ENCODE peak calls at places on chromosomes 12 and 14, in ten cellular contexts. One of them, this sample, is unnamed.

GRCh38 chr14:99982449-99983250 is 82.6 kb upstream of the EVL start:
- DNase-seq in foreskin fibroblast: peak; percentile 84
- DNase-seq in upper lobe of right lung: no peak
- DNase-seq in astrocyte: peak; percentile 29
- DNase-seq in PC-3: peak; percentile 71
- DNase-seq in ovary: peak; percentile 61
- DNase-seq in NB4: peak; percentile 78
- DNase-seq in lower leg skin: no peak
- DNase-seq in choroid plexus epithelial cell: peak; percentile 82
- DNase-seq in epithelial cell of proximal tubule: peak; percentile 25
- DNase-seq in this sample: peak; percentile 45

GRCh38 chr12:98909749-98910148 is 264.7 kb downstream of the APAF1 start:
- DNase-seq in foreskin fibroblast: no peak
- DNase-seq in upper lobe of right lung: no peak
- DNase-seq in astrocyte: no peak
- DNase-seq in PC-3: no peak
- DNase-seq in ovary: no peak
- DNase-seq in NB4: no peak
- DNase-seq in lower leg skin: no peak
- DNase-seq in choroid plexus epithelial cell: no peak
- DNase-seq in epithelial cell of proximal tubule: no peak
- DNase-seq in this sample: no peak

GRCh38 chr14:29442720-29443119 is 484.9 kb downstream of the PRKD1 start:
- DNase-seq in foreskin fibroblast: peak; percentile 72
- DNase-seq in upper lobe of right lung: no peak
- DNase-seq in astrocyte: peak; percentile 68
- DNase-seq in PC-3: peak; percentile 53
- DNase-seq in ovary: no peak
- DNase-seq in NB4: no peak
- DNase-seq in lower leg skin: no peak
- DNase-seq in choroid plexus epithelial cell: peak; percentile 65
- DNase-seq in epithelial cell of proximal tubule: peak; percentile 37
- DNase-seq in this sample: peak; percentile 91

GRCh38 chr14:67187210-67187609 is 2.0 kb upstream of the GARIN2 start:
- DNase-seq in foreskin fibroblast: peak; percentile 87
- DNase-seq in upper lobe of right lung: no peak
- DNase-seq in astrocyte: peak; percentile 91
- DNase-seq in PC-3: peak; percentile 97
- DNase-seq in ovary: no peak
- DNase-seq in NB4: no peak
- DNase-seq in lower leg skin: no peak
- DNase-seq in choroid plexus epithelial cell: peak; percentile 35
- DNase-seq in epithelial cell of proximal tubule: peak; percentile 69
- DNase-seq in this sample: peak; percentile 87

GRCh38 chr12:133181238-133181959 is at the start of gene ZNF268:
- DNase-seq in foreskin fibroblast: peak; percentile 96
- DNase-seq in upper lobe of right lung: peak; percentile 96
- DNase-seq in astrocyte: peak; percentile 78
- DNase-seq in PC-3: peak; percentile 4
- DNase-seq in ovary: peak; percentile 91
- DNase-seq in NB4: peak; percentile 98
- DNase-seq in lower leg skin: peak; percentile 84
- DNase-seq in choroid plexus epithelial cell: peak; percentile 96
- DNase-seq in epithelial cell of proximal tubule: peak; percentile 59
- DNase-seq in this sample: peak; percentile 77

GRCh38 chr12:127640181-127640886 is 626.6 kb upstream of the TMEM132C start:
- DNase-seq in foreskin fibroblast: no peak
- DNase-seq in upper lobe of right lung: no peak
- DNase-seq in astrocyte: peak; percentile 98
- DNase-seq in PC-3: no peak
- DNase-seq in ovary: no peak
- DNase-seq in NB4: peak; percentile 8
- DNase-seq in lower leg skin: peak; percentile 16
- DNase-seq in choroid plexus epithelial cell: no peak
- DNase-seq in epithelial cell of proximal tubule: no peak
- DNase-seq in this sample: no peak

GRCh38 chr12:90036641-90037040 is 328.0 kb upstream of the ATP2B1 start:
- DNase-seq in foreskin fibroblast: peak; percentile 76
- DNase-seq in upper lobe of right lung: no peak
- DNase-seq in astrocyte: peak; percentile 42
- DNase-seq in PC-3: peak; percentile 81
- DNase-seq in ovary: no peak
- DNase-seq in NB4: peak; percentile 34
- DNase-seq in lower leg skin: no peak
- DNase-seq in choroid plexus epithelial cell: no peak
- DNase-seq in epithelial cell of proximal tubule: no peak
- DNase-seq in this sample: peak; percentile 61

GRCh38 chr12:14167005-14167628 is 185.7 kb upstream of the GRIN2B start:
- DNase-seq in foreskin fibroblast: peak; percentile 78
- DNase-seq in upper lobe of right lung: no peak
- DNase-seq in astrocyte: peak; percentile 4
- DNase-seq in PC-3: peak; percentile 73
- DNase-seq in ovary: peak; percentile 29
- DNase-seq in NB4: peak; percentile 55
- DNase-seq in lower leg skin: peak; percentile 35
- DNase-seq in choroid plexus epithelial cell: peak; percentile 73
- DNase-seq in epithelial cell of proximal tubule: no peak
- DNase-seq in this sample: peak; percentile 43

GRCh38 chr14:38255673-38256357 is at the start of gene CLEC14A:
- DNase-seq in foreskin fibroblast: peak; percentile 36
- DNase-seq in upper lobe of right lung: peak; percentile 70
- DNase-seq in astrocyte: peak; percentile 6
- DNase-seq in PC-3: no peak
- DNase-seq in ovary: peak; percentile 31
- DNase-seq in NB4: no peak
- DNase-seq in lower leg skin: no peak
- DNase-seq in choroid plexus epithelial cell: peak; percentile 45
- DNase-seq in epithelial cell of proximal tubule: no peak
- DNase-seq in this sample: no peak

GRCh38 chr12:104334581-104334980 is 31.0 kb downstream of the EID3 start:
- DNase-seq in foreskin fibroblast: peak; percentile 50
- DNase-seq in upper lobe of right lung: no peak
- DNase-seq in astrocyte: no peak
- DNase-seq in PC-3: no peak
- DNase-seq in ovary: no peak
- DNase-seq in NB4: no peak
- DNase-seq in lower leg skin: no peak
- DNase-seq in choroid plexus epithelial cell: no peak
- DNase-seq in epithelial cell of proximal tubule: no peak
- DNase-seq in this sample: no peak

GRCh38 chr12:47785036-47785886 is 12.2 kb downstream of the SLC48A1 start:
- DNase-seq in foreskin fibroblast: no peak
- DNase-seq in upper lobe of right lung: no peak
- DNase-seq in astrocyte: no peak
- DNase-seq in PC-3: no peak
- DNase-seq in ovary: peak; percentile 82
- DNase-seq in NB4: no peak
- DNase-seq in lower leg skin: no peak
- DNase-seq in choroid plexus epithelial cell: no peak
- DNase-seq in epithelial cell of proximal tubule: no peak
- DNase-seq in this sample: no peak

GRCh38 chr14:87712386-87713113 is 280.4 kb downstream of the GALC start:
- DNase-seq in foreskin fibroblast: peak; percentile 58
- DNase-seq in upper lobe of right lung: no peak
- DNase-seq in astrocyte: peak; percentile 3
- DNase-seq in PC-3: no peak
- DNase-seq in ovary: no peak
- DNase-seq in NB4: no peak
- DNase-seq in lower leg skin: no peak
- DNase-seq in choroid plexus epithelial cell: no peak
- DNase-seq in epithelial cell of proximal tubule: no peak
- DNase-seq in this sample: no peak

DNA sequence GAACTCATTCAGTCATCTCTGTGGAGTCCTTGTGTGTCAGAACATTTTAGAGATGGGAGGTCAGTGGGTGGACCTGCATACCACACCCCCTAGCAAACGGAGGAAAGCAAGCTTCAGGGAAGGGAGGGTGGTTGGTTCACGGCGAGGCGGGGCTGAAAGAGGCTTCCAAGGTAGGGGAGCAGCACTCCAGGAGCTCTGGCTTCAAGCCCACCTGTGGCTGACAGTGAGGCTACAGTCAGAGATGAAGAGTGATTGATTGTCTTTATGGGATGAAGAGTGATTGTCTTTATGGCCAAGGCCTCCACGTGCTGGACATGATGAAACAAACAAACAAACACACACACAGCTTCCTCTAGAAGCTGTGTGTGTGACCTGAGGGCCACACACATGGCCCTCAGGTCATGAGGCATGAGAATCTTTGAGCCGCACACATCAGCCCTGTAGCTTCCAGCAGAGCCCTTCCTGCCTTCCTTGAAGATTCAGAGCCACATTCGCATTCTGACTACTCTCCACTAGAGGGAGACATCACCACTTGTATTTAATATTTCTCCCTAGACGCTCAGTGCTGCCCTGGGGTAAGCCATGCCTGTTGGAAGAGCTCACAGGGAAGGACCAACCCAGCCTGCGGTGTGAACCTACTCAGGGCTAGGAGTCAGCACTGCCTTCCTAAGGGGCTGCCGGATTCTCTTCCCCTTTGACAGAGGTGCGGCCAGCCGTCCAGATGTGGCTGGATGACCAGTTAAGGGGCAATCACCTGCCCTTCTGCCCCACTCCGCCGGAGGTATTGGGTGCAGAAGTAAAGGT is 54.4 kb upstream of the KCNA1 start:
- DNase-seq in foreskin fibroblast: peak; percentile 84
- DNase-seq in upper lobe of right lung: no peak
- DNase-seq in astrocyte: peak; percentile 47
- DNase-seq in PC-3: peak; percentile 81
- DNase-seq in ovary: peak; percentile 40
- DNase-seq in NB4: peak; percentile 74
- DNase-seq in lower leg skin: peak; percentile 77
- DNase-seq in choroid plexus epithelial cell: peak; percentile 87
- DNase-seq in epithelial cell of proximal tubule: peak; percentile 41
- DNase-seq in this sample: peak; percentile 70
- TF ChIP-seq CTCF in foreskin fibroblast: peak; percentile 74
- TF ChIP-seq CTCF in upper lobe of right lung: peak; percentile 88
- TF ChIP-seq CTCF in astrocyte: peak; percentile 80
- TF ChIP-seq CTCF in PC-3: peak; percentile 65
- TF ChIP-seq CTCF in ovary: peak; percentile 28
- TF ChIP-seq CTCF in NB4: peak; percentile 67
- TF ChIP-seq CTCF in lower leg skin: no peak
- TF ChIP-seq CTCF in choroid plexus epithelial cell: peak; percentile 79
- TF ChIP-seq CTCF in epithelial cell of proximal tubule: peak; percentile 78
- TF ChIP-seq CTCF in this sample: peak; percentile 84

GRCh38 chr12:79415754-79416435 is 274.9 kb downstream of the PAWR start:
- DNase-seq in foreskin fibroblast: peak; percentile 32
- DNase-seq in upper lobe of right lung: no peak
- DNase-seq in astrocyte: peak; percentile 70
- DNase-seq in PC-3: peak; percentile 91
- DNase-seq in ovary: no peak
- DNase-seq in NB4: no peak
- DNase-seq in lower leg skin: no peak
- DNase-seq in choroid plexus epithelial cell: peak; percentile 60
- DNase-seq in epithelial cell of proximal tubule: no peak
- DNase-seq in this sample: peak; percentile 83
- H3K4me3 ChIP-seq in foreskin fibroblast: no peak overlapping the region
- H3K4me3 ChIP-seq in upper lobe of right lung: no peak overlapping the region
- H3K4me3 ChIP-seq in astrocyte: no peak overlapping the region
- H3K4me3 ChIP-seq in PC-3: peak overlapping the region; percentile 21
- H3K4me3 ChIP-seq in ovary: no peak overlapping the region
- H3K4me3 ChIP-seq in NB4: no peak overlapping the region
- H3K4me3 ChIP-seq in lower leg skin: no peak overlapping the region
- H3K4me3 ChIP-seq in choroid plexus epithelial cell: no peak overlapping the region
- H3K4me3 ChIP-seq in epithelial cell of proximal tubule: no peak overlapping the region
- H3K4me3 ChIP-seq in this sample: no peak overlapping the region

GRCh38 chr14:74551431-74551830 is 57.9 kb downstream of the ISCA2 start:
- DNase-seq in foreskin fibroblast: no peak
- DNase-seq in upper lobe of right lung: no peak
- DNase-seq in astrocyte: no peak
- DNase-seq in PC-3: no peak
- DNase-seq in ovary: no peak
- DNase-seq in NB4: no peak
- DNase-seq in lower leg skin: no peak
- DNase-seq in choroid plexus epithelial cell: no peak
- DNase-seq in epithelial cell of proximal tubule: no peak
- DNase-seq in this sample: no peak

GRCh38 chr14:74551001-74551400 is 57.4 kb downstream of the ISCA2 start:
- DNase-seq in foreskin fibroblast: no peak
- DNase-seq in upper lobe of right lung: no peak
- DNase-seq in astrocyte: no peak
- DNase-seq in PC-3: no peak
- DNase-seq in ovary: no peak
- DNase-seq in NB4: no peak
- DNase-seq in lower leg skin: no peak
- DNase-seq in choroid plexus epithelial cell: no peak
- DNase-seq in epithelial cell of proximal tubule: no peak
- DNase-seq in this sample: no peak

GRCh38 chr14:74550071-74550470 is 56.5 kb downstream of the ISCA2 start:
- DNase-seq in foreskin fibroblast: no peak
- DNase-seq in upper lobe of right lung: no peak
- DNase-seq in astrocyte: no peak
- DNase-seq in PC-3: no peak
- DNase-seq in ovary: no peak
- DNase-seq in NB4: no peak
- DNase-seq in lower leg skin: no peak
- DNase-seq in choroid plexus epithelial cell: no peak
- DNase-seq in epithelial cell of proximal tubule: no peak
- DNase-seq in this sample: no peak

GRCh38 chr14:74548881-74549280 is 55.3 kb downstream of the ISCA2 start:
- DNase-seq in foreskin fibroblast: peak; percentile 73
- DNase-seq in upper lobe of right lung: no peak
- DNase-seq in astrocyte: no peak
- DNase-seq in PC-3: peak; percentile 38
- DNase-seq in ovary: no peak
- DNase-seq in NB4: no peak
- DNase-seq in lower leg skin: peak; percentile 91
- DNase-seq in choroid plexus epithelial cell: peak; percentile 66
- DNase-seq in epithelial cell of proximal tubule: no peak
- DNase-seq in this sample: no peak

DNA sequence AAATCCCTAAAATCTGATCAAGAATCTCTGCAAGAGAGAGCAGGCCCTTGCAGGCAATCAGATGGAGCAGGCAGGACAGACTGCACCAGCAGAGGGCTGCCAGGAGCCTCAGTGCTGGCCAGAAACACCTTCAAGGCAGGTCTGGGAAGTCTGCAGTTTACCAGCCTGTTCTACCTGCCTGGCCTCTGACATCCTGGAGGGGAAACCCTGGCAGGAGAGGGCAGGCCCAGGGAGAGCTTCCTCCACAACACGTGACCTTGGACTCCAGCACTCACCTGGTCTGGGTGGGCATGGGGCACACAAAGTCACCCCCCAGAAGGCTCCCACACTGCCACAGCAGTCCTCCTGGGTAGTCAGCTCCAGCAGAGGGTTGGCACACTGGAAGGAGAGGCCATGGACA is 56.0 kb downstream of the ISCA2 start:
- DNase-seq in foreskin fibroblast: peak; percentile 52
- DNase-seq in upper lobe of right lung: no peak
- DNase-seq in astrocyte: no peak
- DNase-seq in PC-3: peak; percentile 71
- DNase-seq in ovary: no peak
- DNase-seq in NB4: no peak
- DNase-seq in lower leg skin: no peak
- DNase-seq in choroid plexus epithelial cell: peak; percentile 48
- DNase-seq in epithelial cell of proximal tubule: no peak
- DNase-seq in this sample: peak; percentile 50
- TF ChIP-seq CTCF in foreskin fibroblast: peak; percentile 50
- TF ChIP-seq CTCF in upper lobe of right lung: peak; percentile 20
- TF ChIP-seq CTCF in astrocyte: no peak
- TF ChIP-seq CTCF in PC-3: peak; percentile 74
- TF ChIP-seq CTCF in ovary: no peak
- TF ChIP-seq CTCF in NB4: no peak
- TF ChIP-seq CTCF in lower leg skin: no peak
- TF ChIP-seq CTCF in choroid plexus epithelial cell: peak; percentile 66
- TF ChIP-seq CTCF in epithelial cell of proximal tubule: peak; percentile 54
- TF ChIP-seq CTCF in this sample: peak; percentile 86

GRCh38 chr12:65565601-65566560 is 258.4 kb upstream of the HMGA2 start:
- DNase-seq in foreskin fibroblast: peak; percentile 91
- DNase-seq in upper lobe of right lung: no peak
- DNase-seq in astrocyte: peak; percentile 99
- DNase-seq in PC-3: peak; percentile 73
- DNase-seq in ovary: no peak
- DNase-seq in NB4: peak; percentile 53
- DNase-seq in lower leg skin: no peak
- DNase-seq in choroid plexus epithelial cell: peak; percentile 97
- DNase-seq in epithelial cell of proximal tubule: peak; percentile 18
- DNase-seq in this sample: peak; percentile 79
- H3K4me3 ChIP-seq in foreskin fibroblast: peak overlapping the region; percentile 13
- H3K4me3 ChIP-seq in upper lobe of right lung: no peak overlapping the region
- H3K4me3 ChIP-seq in astrocyte: no peak overlapping the region
- H3K4me3 ChIP-seq in PC-3: no peak overlapping the region
- H3K4me3 ChIP-seq in ovary: no peak overlapping the region
- H3K4me3 ChIP-seq in NB4: no peak overlapping the region
- H3K4me3 ChIP-seq in lower leg skin: no peak overlapping the region
- H3K4me3 ChIP-seq in choroid plexus epithelial cell: no peak overlapping the region
- H3K4me3 ChIP-seq in epithelial cell of proximal tubule: no peak overlapping the region
- H3K4me3 ChIP-seq in this sample: no peak overlapping the region

This sample was measured in bronchial epithelial cell.